ENCODE peak calls at places on chromosomes 12 and 14, in eight cellular contexts. One of them, this sample, is unnamed.

GRCh38 chr12:77914089-77914488 is 83.4 kb downstream of the NAV3 start:
- DNase-seq in suprapubic skin: no peak
- DNase-seq in AG10803: peak
- DNase-seq in CD4-positive, alpha-beta T cell: no peak
- DNase-seq in AG09309: peak
- DNase-seq in transverse colon: no peak
- DNase-seq in AG04449: no peak
- DNase-seq in WTC11: no peak
- DNase-seq in this sample: no peak

GRCh38 chr12:121803861-121804416 is at the start of gene SETD1B:
- DNase-seq in suprapubic skin: peak
- DNase-seq in AG10803: peak
- DNase-seq in CD4-positive, alpha-beta T cell: peak
- DNase-seq in AG09309: no peak
- DNase-seq in transverse colon: peak
- DNase-seq in AG04449: no peak
- DNase-seq in WTC11: no peak
- DNase-seq in this sample: peak

GRCh38 chr14:101354726-101355125 is 206.6 kb upstream of the DIO3 start:
- DNase-seq in suprapubic skin: peak
- DNase-seq in AG10803: no peak
- DNase-seq in CD4-positive, alpha-beta T cell: no peak
- DNase-seq in AG09309: no peak
- DNase-seq in transverse colon: no peak
- DNase-seq in AG04449: no peak
- DNase-seq in WTC11: no peak
- DNase-seq in this sample: no peak

GRCh38 chr12:117105902-117106301 is 6.7 kb upstream of the TESC start:
- DNase-seq in suprapubic skin: no peak
- DNase-seq in AG10803: no peak
- DNase-seq in CD4-positive, alpha-beta T cell: no peak
- DNase-seq in AG09309: no peak
- DNase-seq in transverse colon: peak
- DNase-seq in AG04449: no peak
- DNase-seq in WTC11: no peak
- DNase-seq in this sample: no peak

GRCh38 chr12:98440165-98440581 is 75.2 kb upstream of the TMPO start:
- DNase-seq in suprapubic skin: peak
- DNase-seq in AG10803: peak
- DNase-seq in CD4-positive, alpha-beta T cell: no peak
- DNase-seq in AG09309: peak
- DNase-seq in transverse colon: no peak
- DNase-seq in AG04449: peak
- DNase-seq in WTC11: no peak
- DNase-seq in this sample: no peak

GRCh38 chr12:53067074-53067992 is 11.9 kb downstream of the SPRYD3 start:
- DNase-seq in suprapubic skin: no peak
- DNase-seq in AG10803: no peak
- DNase-seq in CD4-positive, alpha-beta T cell: no peak
- DNase-seq in AG09309: no peak
- DNase-seq in transverse colon: no peak
- DNase-seq in AG04449: no peak
- DNase-seq in WTC11: no peak
- DNase-seq in this sample: no peak

GRCh38 chr12:57456145-57456700 is 1.1 kb downstream of the INHBE start:
- DNase-seq in suprapubic skin: no peak
- DNase-seq in AG10803: peak
- DNase-seq in CD4-positive, alpha-beta T cell: peak
- DNase-seq in AG09309: no peak
- DNase-seq in transverse colon: no peak
- DNase-seq in AG04449: no peak
- DNase-seq in WTC11: peak
- DNase-seq in this sample: no peak

GRCh38 chr14:75133597-75133996 is 6.7 kb upstream of the NEK9 start:
- DNase-seq in suprapubic skin: no peak
- DNase-seq in AG10803: no peak
- DNase-seq in CD4-positive, alpha-beta T cell: no peak
- DNase-seq in AG09309: no peak
- DNase-seq in transverse colon: no peak
- DNase-seq in AG04449: no peak
- DNase-seq in WTC11: no peak
- DNase-seq in this sample: no peak

GRCh38 chr12:503111-503761 is 43.5 kb downstream of the B4GALNT3 start:
- DNase-seq in suprapubic skin: no peak
- DNase-seq in AG10803: no peak
- DNase-seq in CD4-positive, alpha-beta T cell: no peak
- DNase-seq in AG09309: no peak
- DNase-seq in transverse colon: peak
- DNase-seq in AG04449: no peak
- DNase-seq in WTC11: no peak
- DNase-seq in this sample: no peak

GRCh38 chr12:124497039-124497438 is 70.4 kb downstream of the NCOR2 start:
- DNase-seq in suprapubic skin: no peak
- DNase-seq in AG10803: peak
- DNase-seq in CD4-positive, alpha-beta T cell: no peak
- DNase-seq in AG09309: no peak
- DNase-seq in transverse colon: no peak
- DNase-seq in AG04449: no peak
- DNase-seq in WTC11: no peak
- DNase-seq in this sample: no peak

GRCh38 chr12:48034835-48035805 is 30.8 kb upstream of the COL2A1 start:
- DNase-seq in suprapubic skin: no peak
- DNase-seq in AG10803: no peak
- DNase-seq in CD4-positive, alpha-beta T cell: no peak
- DNase-seq in AG09309: no peak
- DNase-seq in transverse colon: no peak
- DNase-seq in AG04449: no peak
- DNase-seq in WTC11: no peak
- DNase-seq in this sample: no peak

GRCh38 chr12:30694971-30695326 is 720 bp downstream of the IPO8 start:
- DNase-seq in suprapubic skin: no peak
- DNase-seq in AG10803: peak
- DNase-seq in CD4-positive, alpha-beta T cell: no peak
- DNase-seq in AG09309: no peak
- DNase-seq in transverse colon: peak
- DNase-seq in AG04449: no peak
- DNase-seq in WTC11: peak
- DNase-seq in this sample: peak

GRCh38 chr12:81757731-81758325 is 1.3 kb downstream of the PPFIA2 start:
- DNase-seq in suprapubic skin: no peak
- DNase-seq in AG10803: no peak
- DNase-seq in CD4-positive, alpha-beta T cell: no peak
- DNase-seq in AG09309: no peak
- DNase-seq in transverse colon: no peak
- DNase-seq in AG04449: no peak
- DNase-seq in WTC11: no peak
- DNase-seq in this sample: no peak

GRCh38 chr14:53048631-53049030 is 97.8 kb upstream of the FERMT2 start:
- DNase-seq in suprapubic skin: no peak
- DNase-seq in AG10803: peak
- DNase-seq in CD4-positive, alpha-beta T cell: no peak
- DNase-seq in AG09309: no peak
- DNase-seq in transverse colon: no peak
- DNase-seq in AG04449: no peak
- DNase-seq in WTC11: no peak
- DNase-seq in this sample: no peak

GRCh38 chr14:78921856-78922255 is 751.7 kb downstream of the NRXN3 start:
- DNase-seq in suprapubic skin: no peak
- DNase-seq in AG10803: peak
- DNase-seq in CD4-positive, alpha-beta T cell: no peak
- DNase-seq in AG09309: peak
- DNase-seq in transverse colon: no peak
- DNase-seq in AG04449: peak
- DNase-seq in WTC11: no peak
- DNase-seq in this sample: no peak

DNA sequence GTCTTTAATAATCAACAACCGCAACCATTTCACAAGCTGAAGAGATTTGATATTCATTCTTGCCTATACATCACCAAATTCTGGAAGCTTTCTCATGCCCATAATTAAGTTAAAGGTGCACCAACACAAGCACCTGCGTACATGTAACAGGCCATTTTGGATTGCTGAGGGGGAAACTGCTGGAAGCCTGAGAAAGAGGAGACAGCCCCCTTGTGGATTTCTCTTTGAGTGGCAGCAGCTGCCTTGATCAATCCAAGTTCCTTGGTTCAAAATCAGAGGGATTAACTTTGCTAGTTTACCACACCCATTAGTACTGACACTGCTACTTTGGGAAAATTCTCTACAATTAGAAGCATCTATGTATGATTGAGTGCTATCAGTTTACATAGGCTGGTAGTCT is 321.1 kb downstream of the NOVA1 start:
- DNase-seq in suprapubic skin: no peak
- DNase-seq in AG10803: no peak
- DNase-seq in CD4-positive, alpha-beta T cell: no peak
- DNase-seq in AG09309: no peak
- DNase-seq in transverse colon: no peak
- DNase-seq in AG04449: no peak
- DNase-seq in WTC11: peak
- DNase-seq in this sample: no peak
- TF ChIP-seq CTCF in suprapubic skin: no peak
- TF ChIP-seq CTCF in AG10803: no peak
- TF ChIP-seq CTCF in CD4-positive, alpha-beta T cell: no peak
- TF ChIP-seq CTCF in AG09309: no peak
- TF ChIP-seq CTCF in transverse colon: no peak
- TF ChIP-seq CTCF in AG04449: no peak
- TF ChIP-seq CTCF in WTC11: no peak
- TF ChIP-seq CTCF in this sample: no peak

GRCh38 chr12:6697584-6698351 is 2.8 kb downstream of the PIANP start:
- DNase-seq in suprapubic skin: no peak
- DNase-seq in AG10803: peak
- DNase-seq in CD4-positive, alpha-beta T cell: no peak
- DNase-seq in AG09309: peak
- DNase-seq in transverse colon: peak
- DNase-seq in AG04449: no peak
- DNase-seq in WTC11: peak
- DNase-seq in this sample: peak
- TF ChIP-seq CTCF in suprapubic skin: peak
- TF ChIP-seq CTCF in AG10803: peak
- TF ChIP-seq CTCF in CD4-positive, alpha-beta T cell: no peak
- TF ChIP-seq CTCF in AG09309: peak
- TF ChIP-seq CTCF in transverse colon: peak
- TF ChIP-seq CTCF in AG04449: peak
- TF ChIP-seq CTCF in WTC11: peak
- TF ChIP-seq CTCF in this sample: peak

DNA sequence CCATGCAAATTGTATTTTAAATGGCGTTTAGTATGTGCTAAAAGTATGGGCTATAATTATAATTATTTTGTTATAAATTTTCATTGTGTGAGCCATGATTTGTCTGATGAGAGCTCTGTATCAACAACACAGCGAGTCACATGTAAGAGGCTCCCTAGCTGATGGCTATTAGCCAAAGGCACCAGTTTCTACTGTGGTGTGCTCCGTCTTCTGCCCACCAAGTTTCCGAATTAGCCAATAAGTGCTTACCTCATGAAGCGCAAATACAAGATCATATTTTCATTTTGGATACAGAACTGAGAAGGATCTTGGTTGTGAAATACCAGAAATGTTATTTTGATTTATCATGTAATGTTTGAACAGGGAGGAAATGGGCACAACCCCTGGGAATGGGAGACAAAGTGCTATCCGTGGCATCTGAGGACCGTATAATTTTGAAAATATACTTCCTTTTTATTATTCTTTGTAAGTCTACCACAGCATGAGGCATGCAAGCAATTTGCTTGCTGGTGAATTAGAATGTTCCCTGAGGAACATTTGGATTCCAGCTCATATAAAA is 234.3 kb downstream of the DACT1 start:
- DNase-seq in suprapubic skin: no peak
- DNase-seq in AG10803: peak
- DNase-seq in CD4-positive, alpha-beta T cell: no peak
- DNase-seq in AG09309: no peak
- DNase-seq in transverse colon: no peak
- DNase-seq in AG04449: no peak
- DNase-seq in WTC11: no peak
- DNase-seq in this sample: no peak
- TF ChIP-seq CTCF in suprapubic skin: no peak
- TF ChIP-seq CTCF in AG10803: no peak
- TF ChIP-seq CTCF in CD4-positive, alpha-beta T cell: no peak
- TF ChIP-seq CTCF in AG09309: no peak
- TF ChIP-seq CTCF in transverse colon: no peak
- TF ChIP-seq CTCF in AG04449: no peak
- TF ChIP-seq CTCF in WTC11: no peak
- TF ChIP-seq CTCF in this sample: no peak

DNA sequence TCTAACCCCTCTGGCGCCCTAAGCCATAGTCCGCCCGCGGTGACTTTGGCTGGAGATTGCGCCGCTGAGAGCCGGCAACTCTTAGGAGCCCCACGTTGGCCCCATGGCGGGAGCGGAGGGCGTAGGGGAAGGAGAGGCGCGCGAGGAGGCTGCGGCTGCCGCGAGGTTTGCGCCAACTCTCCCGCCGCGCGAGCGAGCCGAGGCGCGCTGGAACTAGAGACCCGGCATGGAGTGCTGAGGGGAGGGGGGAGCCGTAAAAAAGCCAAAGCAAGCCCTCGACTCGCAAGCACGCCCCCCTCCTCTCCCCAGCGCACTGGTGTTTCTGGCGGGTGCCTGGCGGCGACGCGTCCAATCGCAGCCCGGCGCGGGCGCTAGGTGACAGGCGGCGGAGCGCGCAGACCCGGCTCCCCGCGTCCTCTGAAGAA is at the start of gene SYT10:
- DNase-seq in suprapubic skin: no peak
- DNase-seq in AG10803: no peak
- DNase-seq in CD4-positive, alpha-beta T cell: no peak
- DNase-seq in AG09309: no peak
- DNase-seq in transverse colon: no peak
- DNase-seq in AG04449: no peak
- DNase-seq in WTC11: peak
- DNase-seq in this sample: peak
- TF ChIP-seq CTCF in suprapubic skin: no peak
- TF ChIP-seq CTCF in AG10803: no peak
- TF ChIP-seq CTCF in CD4-positive, alpha-beta T cell: no peak
- TF ChIP-seq CTCF in AG09309: no peak
- TF ChIP-seq CTCF in transverse colon: no peak
- TF ChIP-seq CTCF in AG04449: no peak
- TF ChIP-seq CTCF in WTC11: no peak
- TF ChIP-seq CTCF in this sample: no peak

GRCh38 chr12:59086124-59086523 is 165.8 kb upstream of the LRIG3 start:
- DNase-seq in suprapubic skin: no peak
- DNase-seq in AG10803: no peak
- DNase-seq in CD4-positive, alpha-beta T cell: no peak
- DNase-seq in AG09309: no peak
- DNase-seq in transverse colon: no peak
- DNase-seq in AG04449: no peak
- DNase-seq in WTC11: no peak
- DNase-seq in this sample: no peak

GRCh38 chr12:59085680-59086079 is 165.4 kb upstream of the LRIG3 start:
- DNase-seq in suprapubic skin: no peak
- DNase-seq in AG10803: no peak
- DNase-seq in CD4-positive, alpha-beta T cell: no peak
- DNase-seq in AG09309: no peak
- DNase-seq in transverse colon: no peak
- DNase-seq in AG04449: no peak
- DNase-seq in WTC11: no peak
- DNase-seq in this sample: no peak

GRCh38 chr12:59087077-59087673 is 166.9 kb upstream of the LRIG3 start:
- DNase-seq in suprapubic skin: no peak
- DNase-seq in AG10803: peak
- DNase-seq in CD4-positive, alpha-beta T cell: no peak
- DNase-seq in AG09309: no peak
- DNase-seq in transverse colon: peak
- DNase-seq in AG04449: no peak
- DNase-seq in WTC11: no peak
- DNase-seq in this sample: no peak

GRCh38 chr12:59087691-59088090 is 167.4 kb upstream of the LRIG3 start:
- DNase-seq in suprapubic skin: no peak
- DNase-seq in AG10803: no peak
- DNase-seq in CD4-positive, alpha-beta T cell: no peak
- DNase-seq in AG09309: no peak
- DNase-seq in transverse colon: no peak
- DNase-seq in AG04449: no peak
- DNase-seq in WTC11: no peak
- DNase-seq in this sample: no peak

GRCh38 chr12:59084758-59085383 is 164.6 kb upstream of the LRIG3 start:
- DNase-seq in suprapubic skin: peak
- DNase-seq in AG10803: peak
- DNase-seq in CD4-positive, alpha-beta T cell: no peak
- DNase-seq in AG09309: peak
- DNase-seq in transverse colon: no peak
- DNase-seq in AG04449: peak
- DNase-seq in WTC11: peak
- DNase-seq in this sample: no peak
- TF ChIP-seq CTCF in suprapubic skin: no peak
- TF ChIP-seq CTCF in AG10803: peak
- TF ChIP-seq CTCF in CD4-positive, alpha-beta T cell: no peak
- TF ChIP-seq CTCF in AG09309: peak
- TF ChIP-seq CTCF in transverse colon: no peak
- TF ChIP-seq CTCF in AG04449: peak
- TF ChIP-seq CTCF in WTC11: no peak
- TF ChIP-seq CTCF in this sample: no peak

This sample was measured in GM20000.